ENCODE peak calls at places on chromosomes 5 and 9, in nine cellular contexts. Q is Peyer's patch, F is kidney, K is astrocyte of the spinal cord, X is ovary, L is kidney epithelial cell, J is astrocyte, M is AG04450, U is foreskin fibroblast. D is an unnamed sample.
A peak's percentile ranks its signal among the peaks of the same experiment; 100 is the strongest.

GRCh38 chr9:89021154-89021803 is 30.0 kb downstream of the S1PR3 start:
- DNase-seq in F (peak; percentile 77), U (peak; percentile 91), M (peak; percentile 72), Q (no peak), J (peak; percentile 89), X (peak; percentile 72), L (peak; percentile 58), K (peak; percentile 85), D (peak; percentile 89)

GRCh38 chr9:88197781-88198345 is 59.6 kb upstream of the SPATA31C2 start:
- DNase-seq in U (peak; percentile 69), K (peak; percentile 65), X (no peak), L (no peak), J (peak; percentile 94), F (no peak), M (peak; percentile 81), Q (no peak), D (peak; percentile 99)

GRCh38 chr9:16134351-16134750 is 581.5 kb downstream of the CCDC171 start:
- DNase-seq in U (no peak), L (no peak), F (no peak), J (no peak), X (no peak), K (no peak), Q (no peak), M (no peak), D (no peak)

GRCh38 chr9:105385372-105385985 is 62.4 kb upstream of the FSD1L start:
- DNase-seq in Q (peak; percentile 75), K (peak; percentile 25), L (no peak), X (peak; percentile 37), U (no peak), J (peak; percentile 27), M (no peak), F (no peak), D (no peak)

GRCh38 chr5:25892251-25892650 is 1146.1 kb downstream of the CDH9 start:
- DNase-seq in Q (no peak), F (no peak), U (no peak), M (no peak), K (no peak), J (no peak), X (no peak), L (no peak), D (no peak)

GRCh38 chr9:96522371-96522770 is 72.4 kb downstream of the HABP4 start:
- DNase-seq in Q (no peak), X (no peak), U (no peak), J (no peak), K (no peak), L (no peak), M (no peak), F (no peak), D (no peak)

GRCh38 chr9:87873607-87874319 is 8.9 kb upstream of the SPATA31E1 start:
- DNase-seq in Q (peak; percentile 38), F (no peak), L (no peak), X (no peak), K (no peak), U (peak; percentile 20), J (no peak), M (no peak), D (no peak)

GRCh38 chr5:156883316-156883875 is 33.3 kb downstream of the PPP1R2B start:
- DNase-seq in X (no peak), J (no peak), U (no peak), K (no peak), Q (no peak), F (no peak), L (no peak), M (no peak), D (no peak)

DNA sequence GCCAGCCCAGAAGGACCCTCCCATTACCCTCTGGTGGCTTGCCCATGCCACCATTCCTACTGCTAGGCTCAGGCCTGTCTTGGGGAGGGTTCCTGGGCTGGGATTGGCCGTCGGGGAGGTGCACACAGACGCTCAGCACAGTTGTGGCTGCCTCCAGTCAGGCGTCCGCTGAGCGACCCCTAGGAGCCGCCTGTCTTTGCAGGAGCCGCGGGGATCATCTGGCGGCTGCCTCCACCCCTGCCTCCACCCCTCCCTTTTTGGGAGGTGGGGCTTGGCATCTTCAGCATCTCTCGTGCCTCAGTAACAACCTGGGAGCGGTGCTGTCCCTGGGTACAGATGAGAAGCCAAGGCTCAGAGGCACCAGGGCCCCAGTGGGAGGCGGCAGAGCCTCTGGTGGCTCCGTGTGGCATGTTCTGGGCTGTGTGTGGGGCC is 39.6 kb downstream of the RXRA start:
- DNase-seq in M (no peak), Q (no peak), L (no peak), K (peak; percentile 43), U (peak; percentile 76), X (peak; percentile 82), F (no peak), J (no peak), D (peak; percentile 65)
- TF ChIP-seq CTCF in M (peak; percentile 23), Q (no peak), L (no peak), K (no peak), U (no peak), X (no peak), F (no peak), J (no peak), D (no peak)

GRCh38 chr9:114930063-114930812 is at the start of gene TNFSF8:
- DNase-seq in Q (peak; percentile 86), L (no peak), M (no peak), U (no peak), K (no peak), X (no peak), F (no peak), J (no peak), D (no peak)
- H3K4me3 ChIP-seq in Q (peak within 1 kb of the TSS; percentile 53), L (no peak within 1 kb of the TSS), M (no peak within 1 kb of the TSS), U (no peak within 1 kb of the TSS), K (no peak within 1 kb of the TSS), X (no peak within 1 kb of the TSS), F (no peak within 1 kb of the TSS), J (no peak within 1 kb of the TSS), D (no peak within 1 kb of the TSS)

GRCh38 chr9:135729480-135729879 is 27.5 kb downstream of the KCNT1 start:
- DNase-seq in Q (no peak), U (no peak), J (no peak), F (no peak), L (no peak), M (no peak), X (no peak), K (no peak), D (no peak)

GRCh38 chr9:135724186-135724797 is 22.3 kb downstream of the KCNT1 start:
- DNase-seq in X (no peak), L (no peak), K (no peak), Q (no peak), F (no peak), U (no peak), M (no peak), J (no peak), D (no peak)

GRCh38 chr9:135727257-135727875 is 25.4 kb downstream of the KCNT1 start:
- DNase-seq in J (no peak), Q (no peak), K (no peak), M (no peak), L (no peak), F (no peak), U (no peak), X (no peak), D (no peak)

GRCh38 chr9:135728436-135729110 is 26.6 kb downstream of the KCNT1 start:
- DNase-seq in M (no peak), U (no peak), F (no peak), X (no peak), K (no peak), Q (no peak), L (no peak), J (no peak), D (no peak)

DNA sequence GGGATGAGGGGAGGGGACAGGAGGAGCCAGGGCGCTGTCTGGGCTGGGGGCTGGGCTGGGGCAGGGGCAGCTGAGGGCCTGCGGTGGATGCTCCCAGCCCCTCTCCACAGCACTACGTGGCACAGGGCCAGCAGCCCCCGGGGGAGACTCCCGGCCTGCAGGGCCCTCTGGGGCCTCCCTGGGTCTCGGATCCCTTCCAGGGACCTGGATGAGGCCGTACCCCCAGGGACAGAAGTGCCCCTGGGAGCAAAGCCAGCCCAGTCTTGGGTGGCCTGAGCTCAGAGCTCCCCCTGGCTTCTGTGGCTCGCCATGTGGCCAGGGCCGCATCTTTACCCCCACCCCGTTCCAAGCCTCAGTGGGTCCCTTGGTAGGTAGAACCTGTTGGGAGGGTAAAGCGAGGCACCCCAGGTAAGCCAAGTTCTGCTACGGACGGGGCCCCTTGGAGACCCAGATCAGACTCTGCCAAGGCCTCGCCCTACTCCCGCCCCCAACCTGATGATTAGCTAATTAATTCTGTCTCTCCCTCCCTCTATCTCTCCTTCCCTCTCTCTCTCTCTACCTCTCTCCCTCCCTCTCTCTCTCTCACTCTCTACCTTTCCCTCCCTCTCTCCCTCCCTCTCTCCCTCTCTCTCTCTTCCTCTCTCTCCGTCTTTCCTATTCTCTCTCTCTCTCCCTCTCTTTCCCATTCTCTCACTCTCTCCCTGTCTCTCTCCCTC is 24.3 kb downstream of the KCNT1 start:
- DNase-seq in U (no peak), M (no peak), J (no peak), Q (no peak), F (no peak), L (no peak), X (no peak), K (no peak), D (no peak)
- TF ChIP-seq CTCF in U (no peak), M (no peak), J (no peak), Q (no peak), F (no peak), L (no peak), X (no peak), K (no peak), D (no peak)

GRCh38 chr5:85647349-85648127 is 970.2 kb upstream of the COX7C start:
- DNase-seq in J (no peak), L (no peak), F (no peak), K (no peak), X (no peak), M (no peak), Q (no peak), U (no peak), D (no peak)
- H3K4me3 ChIP-seq in J (no peak overlapping the region), L (no peak overlapping the region), F (no peak overlapping the region), K (no peak overlapping the region), X (no peak overlapping the region), M (no peak overlapping the region), Q (no peak overlapping the region), U (no peak overlapping the region), D (no peak overlapping the region)

DNA sequence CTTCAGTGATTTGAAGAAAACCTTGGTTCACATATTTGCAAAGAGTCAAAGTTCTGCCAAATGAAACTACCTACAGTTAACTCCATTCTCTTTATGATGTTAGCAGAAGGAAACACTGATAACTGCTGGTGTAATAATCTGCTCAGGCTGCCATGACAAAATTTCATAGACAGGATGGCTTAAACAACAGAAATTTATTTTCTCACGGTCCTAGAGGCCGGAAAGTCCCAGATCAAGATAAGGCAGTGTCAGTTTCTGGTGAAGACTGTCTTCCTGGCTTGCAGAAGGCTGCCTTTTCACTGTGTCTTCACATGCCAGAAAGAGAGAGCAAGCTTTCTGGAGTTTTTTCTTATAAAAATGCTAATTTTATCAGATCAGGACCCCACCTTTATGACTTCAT is 102.4 kb upstream of the PARP8 start:
- DNase-seq in L (no peak), F (no peak), M (no peak), J (no peak), K (no peak), Q (no peak), U (no peak), X (no peak), D (no peak)
- TF ChIP-seq CTCF in L (no peak), F (no peak), M (no peak), J (no peak), K (no peak), Q (no peak), U (no peak), X (no peak), D (no peak)

GRCh38 chr5:38961691-38962090 is 112.5 kb downstream of the RICTOR start:
- DNase-seq in M (no peak), L (no peak), Q (no peak), K (no peak), X (no peak), U (no peak), F (no peak), J (no peak), D (no peak)
- H3K4me3 ChIP-seq in M (no peak overlapping the region), L (no peak overlapping the region), Q (no peak overlapping the region), K (no peak overlapping the region), X (no peak overlapping the region), U (no peak overlapping the region), F (no peak overlapping the region), J (no peak overlapping the region), D (no peak overlapping the region)

D was measured in AG10803.